ENCODE peak calls at places on chromosomes 13 and 19, in five cellular contexts. H is thoracic aorta, S is A549, N is psoas muscle, A is tibial nerve. D is an unnamed sample. For H3K4me1, the result is how much of the 10 kb centered on the place peaks cover.

GRCh38 chr13:61144834-61145593 is 270.6 kb downstream of the PCDH20 start:
- DNase-seq in A (no peak), S (no peak), N (no peak), H (no peak), D (no peak)

GRCh38 chr13:69579351-69579750 is 528.3 kb upstream of the ATXN8OS start:
- DNase-seq in N (no peak), A (no peak), H (no peak), S (no peak), D (no peak)

GRCh38 chr19:51091895-51092873 is 9.5 kb upstream of the KLK14 start:
- DNase-seq in A (no peak), N (no peak), S (no peak), H (no peak), D (no peak)

GRCh38 chr13:94346261-94347019 is 133.0 kb downstream of the DCT start:
- DNase-seq in H (no peak), S (no peak), A (no peak), N (no peak), D (no peak)

GRCh38 chr19:19404879-19405860 is at the start of gene GATAD2A:
- DNase-seq in H (peak), S (peak), N (peak), A (peak), D (peak)

GRCh38 chr19:36246006-36246391 is 31.1 kb downstream of the ZNF146 start:
- DNase-seq in H (no peak), S (no peak), N (no peak), A (no peak), D (no peak)

GRCh38 chr13:99722931-99723330 is 221.7 kb downstream of the TM9SF2 start:
- DNase-seq in N (no peak), S (no peak), H (no peak), A (no peak), D (no peak)

GRCh38 chr19:34215006-34215665 is 39.2 kb upstream of the GARRE1 start:
- DNase-seq in A (no peak), S (no peak), H (no peak), N (no peak), D (no peak)

GRCh38 chr13:109647046-109647445 is 139.3 kb downstream of the IRS2 start:
- DNase-seq in S (peak), N (no peak), A (no peak), H (no peak), D (no peak)

GRCh38 chr13:30752991-30753616 is 17.8 kb downstream of the ALOX5AP start:
- DNase-seq in N (no peak), S (no peak), A (no peak), H (no peak), D (no peak)

GRCh38 chr13:48813518-48813917 is 159.8 kb downstream of the CYSLTR2 start:
- DNase-seq in A (no peak), H (no peak), S (no peak), N (no peak), D (no peak)

GRCh38 chr19:55666343-55667005 is 8.6 kb upstream of the EPN1 start:
- DNase-seq in A (no peak), N (no peak), H (no peak), S (no peak), D (no peak)

GRCh38 chr19:35013047-35013819 is 13.1 kb downstream of the GRAMD1A start:
- DNase-seq in A (peak), S (peak), H (peak), N (peak), D (peak)

GRCh38 chr13:109840201-109840892 is 54.0 kb upstream of the IRS2 start:
- DNase-seq in A (no peak), N (no peak), H (no peak), S (no peak), D (no peak)

GRCh38 chr19:35995655-35995993 is 636 bp downstream of the SDHAF1 start:
- DNase-seq in H (no peak), S (peak), N (peak), A (no peak), D (peak)

GRCh38 chr19:10286803-10287737 is at the start of gene ICAM4:
- DNase-seq in H (no peak), A (no peak), N (peak), S (no peak), D (peak)

GRCh38 chr13:30851697-30852096 is 54.4 kb upstream of the MEDAG start:
- DNase-seq in A (no peak), H (no peak), S (no peak), N (no peak), D (no peak)

GRCh38 chr19:32339988-32340874 is 5.2 kb upstream of the ZNF507 start:
- DNase-seq in H (peak), N (peak), S (peak), A (peak), D (peak)

GRCh38 chr19:615619-616018 is 17.7 kb downstream of the POLRMT start:
- DNase-seq in N (no peak), S (no peak), A (no peak), H (no peak), D (no peak)

GRCh38 chr13:111966969-111967368 is 100.0 kb upstream of the SOX1 start:
- DNase-seq in A (no peak), H (no peak), S (no peak), N (no peak), D (no peak)

GRCh38 chr13:50847501-50847900 is 4.0 kb upstream of the DLEU7 start:
- DNase-seq in N (no peak), A (no peak), H (no peak), S (no peak), D (no peak)

GRCh38 chr13:109699628-109700071 is 86.7 kb downstream of the IRS2 start:
- DNase-seq in H (no peak), A (no peak), S (no peak), N (no peak), D (no peak)

GRCh38 chr19:46144756-46145155 is 3.3 kb upstream of the IGFL2 start:
- DNase-seq in N (no peak), S (peak), H (no peak), A (no peak), D (no peak)

GRCh38 chr19:46147166-46147740 is 785 bp upstream of the IGFL2 start:
- DNase-seq in H (no peak), S (no peak), A (no peak), N (no peak), D (no peak)

GRCh38 chr19:46142294-46142693 is 5.7 kb upstream of the IGFL2 start:
- DNase-seq in A (no peak), N (no peak), H (no peak), S (no peak), D (no peak)

GRCh38 chr19:46137915-46138473 is 10.0 kb upstream of the IGFL2 start:
- DNase-seq in N (no peak), S (no peak), H (no peak), A (no peak), D (no peak)

DNA sequence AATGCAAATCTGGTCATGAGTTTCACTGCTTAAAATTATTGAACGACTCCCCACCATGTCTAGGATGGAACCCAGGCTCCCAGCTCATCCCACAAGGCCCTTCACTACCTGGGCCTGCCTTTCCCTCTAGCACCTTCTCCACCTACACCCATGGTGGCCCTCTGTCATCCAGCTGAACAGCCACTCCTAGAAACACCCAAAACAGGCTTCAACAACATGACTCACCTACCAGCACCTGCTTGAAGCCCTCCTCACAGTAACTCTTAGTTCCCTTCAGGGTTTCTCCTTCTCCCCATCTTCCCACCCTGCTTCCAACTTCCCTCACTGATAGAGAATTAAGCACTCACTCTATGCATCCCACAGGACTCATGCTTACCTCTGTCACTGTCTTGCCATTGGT is 6.6 kb upstream of the IGFL2 start:
- DNase-seq in S (no peak), N (no peak), H (no peak), A (no peak), D (no peak)
- H3K4me1 ChIP-seq in S (under half), N (under half), H (under half), A (under half), D (under half)

DNA sequence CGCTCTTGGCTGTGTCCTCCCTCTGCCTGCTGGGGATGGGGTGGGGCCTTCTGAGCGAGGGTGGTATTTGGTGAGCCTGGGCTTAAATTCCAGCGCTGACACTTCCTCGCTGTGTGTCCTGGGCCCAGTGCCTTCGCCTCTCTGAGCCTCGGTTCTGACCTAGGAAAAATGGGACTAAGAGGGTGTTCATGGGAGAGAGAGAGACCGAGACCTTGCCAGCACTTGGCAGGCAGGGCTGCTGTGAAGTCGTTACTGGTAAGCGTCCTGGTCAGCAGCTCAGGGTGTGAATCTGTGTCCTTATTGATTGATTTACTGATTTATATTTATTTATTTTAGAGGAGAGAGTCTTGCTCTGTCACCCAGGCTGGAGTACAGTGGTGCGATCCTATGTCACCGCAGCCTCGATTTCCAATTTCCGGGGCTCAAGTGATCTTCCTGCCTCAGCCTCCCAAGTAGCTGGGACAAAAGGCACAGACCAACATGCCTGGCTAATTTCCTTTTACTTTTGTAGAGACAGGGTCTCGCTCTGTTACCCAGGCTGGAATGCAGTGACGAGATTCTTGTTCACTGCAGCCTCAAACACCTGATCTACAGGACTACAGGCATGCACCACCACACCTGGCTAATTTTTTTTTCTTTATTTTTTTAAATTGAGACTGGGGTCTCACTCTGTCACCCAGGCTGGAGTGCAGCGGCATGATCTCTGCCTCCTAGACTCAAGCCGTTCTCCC is 2.4 kb downstream of the PKN1 start:
- DNase-seq in N (no peak), H (no peak), S (no peak), A (no peak), D (no peak)
- H3K4me1 ChIP-seq in N (under half), H (under half), S (under half), A (under half), D (under half)

GRCh38 chr19:16611121-16611520 is 16.9 kb downstream of the MED26 start:
- DNase-seq in S (no peak), H (no peak), A (no peak), N (peak), D (no peak)

GRCh38 chr19:16608290-16608704 is 19.7 kb downstream of the MED26 start:
- DNase-seq in N (peak), S (no peak), H (peak), A (no peak), D (no peak)

GRCh38 chr19:16607819-16608218 is 20.2 kb downstream of the MED26 start:
- DNase-seq in A (no peak), H (no peak), S (no peak), N (peak), D (no peak)

GRCh38 chr19:16612631-16613030 is 15.4 kb downstream of the MED26 start:
- DNase-seq in A (no peak), H (no peak), S (no peak), N (peak), D (no peak)

GRCh38 chr19:16609511-16609910 is 18.5 kb downstream of the MED26 start:
- DNase-seq in A (no peak), H (no peak), S (no peak), N (no peak), D (no peak)
- H3K4me1 ChIP-seq in A (under half), H (under half), S (under half), N (half or more), D (half or more)

GRCh38 chr19:38673030-38673429 is 25.6 kb downstream of the ACTN4 start:
- DNase-seq in H (no peak), N (peak), S (no peak), A (no peak), D (no peak)
- H3K4me1 ChIP-seq in H (half or more), N (half or more), S (half or more), A (under half), D (half or more)

GRCh38 chr19:13163609-13164364 is 13.6 kb downstream of the IER2 start:
- DNase-seq in A (peak), S (peak), H (no peak), N (peak), D (peak)
- H3K4me1 ChIP-seq in A (under half), S (half or more), H (under half), N (under half), D (half or more)